ENCODE peak calls at places on chromosomes 5 and 9, in nine cellular contexts. A, J, C, R, M, F, N, L and K are unnamed samples.

GRCh38 chr9:12014488-12014887 is 678.7 kb upstream of the TYRP1 start:
- DNase-seq in M (peak; percentile 0), J (no peak), C (no peak), A (no peak), F (no peak), R (no peak), L (no peak), N (no peak), K (no peak)

GRCh38 chr5:154406231-154406630 is 39.6 kb upstream of the SAP30L start:
- DNase-seq in C (no peak), R (no peak), A (no peak), F (no peak), N (peak; percentile 87), J (no peak), L (peak; percentile 19), M (no peak), K (no peak)

GRCh38 chr5:87769137-87769536 is 356.4 kb upstream of the CCNH start:
- DNase-seq in M (no peak), R (no peak), A (no peak), J (no peak), F (no peak), L (no peak), C (no peak), N (no peak), K (no peak)

GRCh38 chr9:122506964-122507363 is 3.6 kb upstream of the OR1J2 start:
- DNase-seq in L (no peak), R (no peak), A (no peak), M (no peak), N (no peak), C (no peak), J (no peak), F (no peak), K (no peak)

GRCh38 chr5:16542275-16542674 is 74.5 kb downstream of the RETREG1 start:
- DNase-seq in M (no peak), L (no peak), N (no peak), A (no peak), F (no peak), C (no peak), R (no peak), J (no peak), K (peak; percentile 56)

GRCh38 chr5:133121611-133122150 is 69.9 kb downstream of the HSPA4 start:
- DNase-seq in N (no peak), A (no peak), M (no peak), L (no peak), F (no peak), C (no peak), R (no peak), J (no peak), K (no peak)

GRCh38 chr5:166979576-166979975 is 1311.9 kb upstream of the WWC1 start:
- DNase-seq in L (no peak), M (no peak), N (no peak), R (no peak), F (no peak), C (no peak), A (no peak), J (no peak), K (no peak)

GRCh38 chr9:110835859-110836271 is 167.3 kb downstream of the MUSK start:
- DNase-seq in C (no peak), L (peak; percentile 32), N (peak; percentile 85), F (no peak), M (no peak), R (no peak), J (peak; percentile 55), A (peak; percentile 5), K (no peak)

GRCh38 chr9:120152295-120152694 is 427.7 kb downstream of the CDK5RAP2 start:
- DNase-seq in C (no peak), N (peak; percentile 2), R (no peak), F (no peak), M (no peak), L (no peak), A (no peak), J (no peak), K (peak; percentile 50)

GRCh38 chr5:149397530-149397929 is 18.4 kb upstream of the IL17B start:
- DNase-seq in M (peak; percentile 91), A (no peak), C (no peak), R (no peak), N (peak; percentile 71), J (peak; percentile 97), L (peak; percentile 98), F (no peak), K (no peak)

GRCh38 chr5:152456815-152457443 is 51.9 kb upstream of the NMUR2 start:
- DNase-seq in L (no peak), F (no peak), M (no peak), N (no peak), R (no peak), J (no peak), A (no peak), C (no peak), K (no peak)

GRCh38 chr5:124736111-124736813 is 10.2 kb downstream of the ZNF608 start:
- DNase-seq in A (no peak), J (peak; percentile 90), L (peak; percentile 35), C (no peak), M (no peak), F (peak; percentile 91), N (peak; percentile 94), R (no peak), K (no peak)

GRCh38 chr9:17942498-17942897 is 363.6 kb downstream of the SH3GL2 start:
- DNase-seq in F (no peak), J (no peak), A (no peak), M (no peak), C (no peak), N (no peak), L (no peak), R (no peak), K (no peak)

DNA sequence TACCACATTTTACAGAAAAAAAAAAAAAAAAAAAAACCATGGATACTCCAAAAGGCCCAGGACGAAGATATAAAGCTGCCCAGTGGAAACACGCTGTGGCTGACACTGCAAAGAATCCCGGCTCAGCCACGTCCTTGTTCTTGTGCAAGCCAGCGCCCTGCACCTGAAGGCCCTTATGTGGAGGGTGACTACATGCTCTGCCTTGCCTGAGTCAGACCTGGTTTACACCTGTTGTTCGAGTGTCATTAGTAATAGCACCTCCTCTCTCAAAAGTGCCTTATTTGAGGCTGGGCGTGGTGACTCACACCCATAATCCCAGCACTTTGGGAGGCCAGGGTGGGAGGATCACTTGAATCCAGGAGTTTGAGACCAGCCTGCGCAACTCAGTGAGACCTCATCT is 54.3 kb upstream of the ZSWIM6 start:
- DNase-seq in F (no peak), L (no peak), M (no peak), J (no peak), R (no peak), N (no peak), A (no peak), C (no peak), K (no peak)
- H3K4me3 ChIP-seq in F (no peak overlapping the region), L (no peak overlapping the region), M (no peak overlapping the region), J (no peak overlapping the region), R (no peak overlapping the region), N (no peak overlapping the region), A (no peak overlapping the region), C (no peak overlapping the region), K (no peak overlapping the region)

GRCh38 chr5:35246411-35246810 is 16.1 kb upstream of the PRLR start:
- DNase-seq in A (no peak), R (no peak), F (no peak), J (no peak), N (no peak), C (peak; percentile 35), L (no peak), M (no peak), K (peak; percentile 23)
- TF ChIP-seq CTCF in A (no peak), R (no peak), F (no peak), J (no peak), N (no peak), C (peak; percentile 67), L (no peak), M (no peak), K (peak; percentile 46)

DNA sequence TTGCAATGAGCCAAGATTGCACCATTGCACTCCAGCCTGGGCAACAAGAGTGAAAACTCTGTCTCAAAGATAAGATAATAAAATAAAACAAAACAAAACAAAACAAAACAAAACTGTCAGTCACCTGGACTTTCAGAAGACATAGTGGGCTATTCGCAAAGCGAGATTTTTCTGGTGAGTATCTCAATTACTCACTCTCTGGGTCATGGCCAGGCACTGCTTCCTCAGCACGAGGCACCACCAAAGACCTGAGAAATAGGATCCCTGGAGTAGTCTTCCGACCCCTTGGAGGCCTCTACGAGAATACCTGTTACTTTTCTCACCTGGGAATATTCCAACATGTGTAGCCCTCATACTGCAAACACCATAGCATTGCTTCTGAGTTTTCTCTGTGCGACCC is 201.7 kb upstream of the ZNF618 start:
- DNase-seq in C (no peak), N (peak; percentile 74), F (peak; percentile 36), M (peak; percentile 58), L (peak; percentile 82), J (peak; percentile 84), R (no peak), A (no peak), K (no peak)
- H3K4me3 ChIP-seq in C (no peak overlapping the region), N (no peak overlapping the region), F (no peak overlapping the region), M (no peak overlapping the region), L (no peak overlapping the region), J (no peak overlapping the region), R (no peak overlapping the region), A (no peak overlapping the region), K (no peak overlapping the region)

GRCh38 chr9:136268776-136269175 is 23.2 kb upstream of the QSOX2 start:
- DNase-seq in C (no peak), R (no peak), M (no peak), J (no peak), L (no peak), F (no peak), A (no peak), N (no peak), K (no peak)

GRCh38 chr9:136264803-136265405 is 19.3 kb upstream of the QSOX2 start:
- DNase-seq in R (peak; percentile 53), A (no peak), L (no peak), F (no peak), C (no peak), N (no peak), J (no peak), M (no peak), K (no peak)

GRCh38 chr9:136265561-136266355 is 20.1 kb upstream of the QSOX2 start:
- DNase-seq in L (no peak), C (no peak), F (no peak), A (no peak), N (no peak), J (no peak), M (no peak), R (peak; percentile 60), K (no peak)

GRCh38 chr9:136268318-136268717 is 22.7 kb upstream of the QSOX2 start:
- DNase-seq in J (peak; percentile 11), R (no peak), F (no peak), A (no peak), C (peak; percentile 23), L (no peak), N (no peak), M (no peak), K (no peak)

DNA sequence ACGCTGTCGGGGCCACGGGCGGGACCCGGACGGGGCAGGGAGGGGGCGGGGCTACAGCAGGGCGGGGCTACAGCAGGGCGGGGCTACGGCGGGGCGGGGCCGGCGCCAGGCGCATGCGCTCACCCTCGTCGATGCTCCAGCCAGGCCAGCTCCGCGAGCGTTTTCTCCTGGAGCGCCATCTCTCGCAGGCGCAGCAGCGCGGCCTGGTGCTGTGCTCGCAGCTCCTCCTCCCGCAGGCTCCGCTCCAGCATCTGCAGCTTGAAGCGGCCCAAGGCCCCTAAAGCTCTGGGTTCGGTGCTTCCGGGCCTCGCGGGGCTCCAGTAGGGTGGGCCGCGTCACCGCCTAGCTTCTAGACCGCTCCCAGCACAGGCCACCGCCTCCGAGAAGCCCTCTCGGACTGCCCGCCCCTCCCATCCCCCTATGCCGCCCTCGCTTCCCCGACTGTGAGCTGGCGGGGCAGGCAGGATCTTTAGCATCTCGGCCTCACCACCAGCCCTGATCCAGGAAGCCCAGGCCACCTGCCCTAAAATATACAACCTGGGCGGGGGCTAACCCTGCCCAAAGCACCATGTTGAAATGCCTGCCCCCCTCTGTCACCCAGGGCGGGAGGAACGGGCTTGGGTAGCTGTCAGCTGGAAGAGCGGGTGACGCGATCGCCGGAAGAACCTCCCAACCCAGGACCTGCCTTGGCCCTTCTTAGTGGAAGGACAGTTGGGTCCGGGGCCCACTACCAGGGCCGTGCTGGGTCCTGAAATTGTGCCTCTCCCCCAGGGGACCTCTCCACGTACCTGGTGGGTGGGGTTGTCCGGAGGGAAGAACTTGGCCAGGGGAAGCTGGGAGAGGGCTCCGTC is 21.9 kb upstream of the QSOX2 start:
- DNase-seq in J (peak; percentile 85), R (peak; percentile 96), N (peak; percentile 58), L (peak; percentile 80), C (peak; percentile 54), A (peak; percentile 89), M (peak; percentile 86), F (peak; percentile 61), K (peak; percentile 52)
- TF ChIP-seq CTCF in J (peak; percentile 44), R (no peak), N (no peak), L (peak; percentile 29), C (peak; percentile 71), A (peak; percentile 29), M (peak; percentile 23), F (peak; percentile 20), K (peak; percentile 46)